ENCODE peak calls at places on chromosomes 6 and 20, in five cellular contexts. One of them, this sample, is unnamed.

GRCh38 chr20:46751856-46752255 is 42.4 kb downstream of the SLC2A10 start:
- DNase-seq in adrenal gland: no peak
- DNase-seq in A549: peak; percentile 25
- DNase-seq in breast epithelium: no peak
- DNase-seq in endothelial cell of umbilical vein: no peak
- DNase-seq in this sample: no peak

GRCh38 chr6:41475737-41476357 is 70.3 kb upstream of the FOXP4 start:
- DNase-seq in endothelial cell of umbilical vein: no peak
- DNase-seq in A549: no peak
- DNase-seq in breast epithelium: no peak
- DNase-seq in adrenal gland: no peak
- DNase-seq in this sample: no peak

GRCh38 chr20:56202493-56203077 is 45.9 kb upstream of the MC3R start:
- DNase-seq in A549: peak; percentile 7
- DNase-seq in adrenal gland: peak; percentile 9
- DNase-seq in breast epithelium: no peak
- DNase-seq in endothelial cell of umbilical vein: no peak
- DNase-seq in this sample: no peak

GRCh38 chr6:10248378-10248843 is 166.5 kb downstream of the TFAP2A start:
- DNase-seq in A549: no peak
- DNase-seq in breast epithelium: no peak
- DNase-seq in adrenal gland: no peak
- DNase-seq in endothelial cell of umbilical vein: no peak
- DNase-seq in this sample: no peak

GRCh38 chr20:36273414-36274247 is 32.5 kb upstream of the DLGAP4 start:
- DNase-seq in endothelial cell of umbilical vein: peak; percentile 26
- DNase-seq in adrenal gland: no peak
- DNase-seq in A549: peak; percentile 28
- DNase-seq in breast epithelium: no peak
- DNase-seq in this sample: no peak

GRCh38 chr20:32448306-32449056 is 90.3 kb downstream of the ASXL1 start:
- DNase-seq in A549: no peak
- DNase-seq in endothelial cell of umbilical vein: no peak
- DNase-seq in breast epithelium: no peak
- DNase-seq in adrenal gland: peak; percentile 22
- DNase-seq in this sample: no peak

GRCh38 chr6:31485063-31485462 is 12.9 kb upstream of the MICB start:
- DNase-seq in breast epithelium: no peak
- DNase-seq in endothelial cell of umbilical vein: no peak
- DNase-seq in A549: no peak
- DNase-seq in adrenal gland: no peak
- DNase-seq in this sample: no peak

GRCh38 chr20:63945921-63946920 is 10.0 kb downstream of the UCKL1 start:
- DNase-seq in endothelial cell of umbilical vein: no peak
- DNase-seq in breast epithelium: no peak
- DNase-seq in adrenal gland: no peak
- DNase-seq in A549: no peak
- DNase-seq in this sample: no peak

GRCh38 chr20:571754-572331 is 28.3 kb upstream of the CSNK2A1 start:
- DNase-seq in breast epithelium: peak; percentile 30
- DNase-seq in endothelial cell of umbilical vein: no peak
- DNase-seq in A549: no peak
- DNase-seq in adrenal gland: peak; percentile 46
- DNase-seq in this sample: no peak

GRCh38 chr6:53979468-53980067 is 131.7 kb upstream of the MLIP start:
- DNase-seq in A549: peak; percentile 11
- DNase-seq in endothelial cell of umbilical vein: peak; percentile 64
- DNase-seq in adrenal gland: peak; percentile 14
- DNase-seq in breast epithelium: no peak
- DNase-seq in this sample: no peak

GRCh38 chr20:48051810-48052491 is 266.7 kb upstream of the SULF2 start:
- DNase-seq in breast epithelium: no peak
- DNase-seq in A549: peak; percentile 28
- DNase-seq in endothelial cell of umbilical vein: peak; percentile 82
- DNase-seq in adrenal gland: peak; percentile 72
- DNase-seq in this sample: no peak

GRCh38 chr6:34288581-34288980 is 39.8 kb upstream of the SMIM29 start:
- DNase-seq in A549: no peak
- DNase-seq in adrenal gland: no peak
- DNase-seq in breast epithelium: no peak
- DNase-seq in endothelial cell of umbilical vein: no peak
- DNase-seq in this sample: no peak

GRCh38 chr20:36532388-36532787 is 8.9 kb upstream of the MYL9 start:
- DNase-seq in endothelial cell of umbilical vein: no peak
- DNase-seq in A549: no peak
- DNase-seq in breast epithelium: no peak
- DNase-seq in adrenal gland: no peak
- DNase-seq in this sample: no peak

GRCh38 chr6:169618526-169619490 is 83.0 kb downstream of the WDR27 start:
- DNase-seq in A549: no peak
- DNase-seq in breast epithelium: no peak
- DNase-seq in adrenal gland: no peak
- DNase-seq in endothelial cell of umbilical vein: no peak
- DNase-seq in this sample: no peak

GRCh38 chr6:16302721-16303552 is 64.5 kb downstream of the GMPR start:
- DNase-seq in A549: no peak
- DNase-seq in adrenal gland: no peak
- DNase-seq in breast epithelium: no peak
- DNase-seq in endothelial cell of umbilical vein: peak; percentile 78
- DNase-seq in this sample: no peak

GRCh38 chr6:24774696-24775519 is at the start of gene GMNN:
- DNase-seq in endothelial cell of umbilical vein: peak; percentile 94
- DNase-seq in adrenal gland: peak; percentile 99
- DNase-seq in breast epithelium: peak; percentile 94
- DNase-seq in A549: peak; percentile 84
- DNase-seq in this sample: peak; percentile 100

GRCh38 chr6:162153991-162154390 is 573.6 kb downstream of the PRKN start:
- DNase-seq in endothelial cell of umbilical vein: no peak
- DNase-seq in breast epithelium: no peak
- DNase-seq in A549: no peak
- DNase-seq in adrenal gland: no peak
- DNase-seq in this sample: no peak

GRCh38 chr20:36018208-36018988 is 50.0 kb downstream of the CNBD2 start:
- DNase-seq in A549: no peak
- DNase-seq in endothelial cell of umbilical vein: peak; percentile 16
- DNase-seq in breast epithelium: no peak
- DNase-seq in adrenal gland: no peak
- DNase-seq in this sample: no peak

GRCh38 chr6:92341224-92341623 is 1078.1 kb downstream of the EPHA7 start:
- DNase-seq in adrenal gland: no peak
- DNase-seq in breast epithelium: no peak
- DNase-seq in endothelial cell of umbilical vein: no peak
- DNase-seq in A549: no peak
- DNase-seq in this sample: no peak

GRCh38 chr20:44648579-44648978 is 2.9 kb downstream of the ADA start:
- DNase-seq in breast epithelium: no peak
- DNase-seq in endothelial cell of umbilical vein: no peak
- DNase-seq in A549: no peak
- DNase-seq in adrenal gland: no peak
- DNase-seq in this sample: no peak

GRCh38 chr6:93376026-93376540 is 43.3 kb downstream of the EPHA7 start:
- DNase-seq in A549: no peak
- DNase-seq in breast epithelium: no peak
- DNase-seq in endothelial cell of umbilical vein: no peak
- DNase-seq in adrenal gland: no peak
- DNase-seq in this sample: no peak

GRCh38 chr20:19709635-19710335 is 48.3 kb upstream of the RIN2 start:
- DNase-seq in breast epithelium: no peak
- DNase-seq in adrenal gland: no peak
- DNase-seq in endothelial cell of umbilical vein: no peak
- DNase-seq in A549: no peak
- DNase-seq in this sample: no peak

GRCh38 chr20:19712737-19713260 is 45.3 kb upstream of the RIN2 start:
- DNase-seq in A549: no peak
- DNase-seq in endothelial cell of umbilical vein: peak; percentile 21
- DNase-seq in adrenal gland: no peak
- DNase-seq in breast epithelium: no peak
- DNase-seq in this sample: peak; percentile 15

GRCh38 chr20:19713851-19714716 is 44.0 kb upstream of the RIN2 start:
- DNase-seq in breast epithelium: no peak
- DNase-seq in endothelial cell of umbilical vein: no peak
- DNase-seq in adrenal gland: no peak
- DNase-seq in A549: no peak
- DNase-seq in this sample: peak; percentile 32

GRCh38 chr20:19711126-19711525 is 46.9 kb upstream of the RIN2 start:
- DNase-seq in A549: no peak
- DNase-seq in breast epithelium: no peak
- DNase-seq in endothelial cell of umbilical vein: no peak
- DNase-seq in adrenal gland: no peak
- DNase-seq in this sample: peak; percentile 29

DNA sequence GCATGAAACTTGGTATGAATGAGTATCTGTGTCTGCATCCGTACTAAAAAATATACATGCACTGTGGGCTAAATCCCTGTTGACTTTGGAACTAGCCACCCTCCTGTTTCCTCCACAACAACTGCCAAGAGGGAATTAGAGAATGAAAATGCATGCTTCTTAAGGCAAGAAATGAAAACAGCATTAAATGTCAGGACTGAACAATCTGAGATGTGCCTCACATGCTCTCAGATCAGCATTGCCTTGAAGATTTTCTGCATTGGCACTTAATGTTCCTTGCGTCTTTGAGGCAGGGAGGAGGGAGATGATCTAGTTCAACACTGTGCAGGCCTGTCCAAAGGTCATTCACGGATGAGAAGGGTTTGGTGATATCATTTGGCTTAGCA is 47.7 kb upstream of the RIN2 start:
- DNase-seq in A549: no peak
- DNase-seq in adrenal gland: no peak
- DNase-seq in breast epithelium: no peak
- DNase-seq in endothelial cell of umbilical vein: peak; percentile 45
- DNase-seq in this sample: no peak
- H3K4me3 ChIP-seq in A549: no peak overlapping the region
- H3K4me3 ChIP-seq in adrenal gland: no peak overlapping the region
- H3K4me3 ChIP-seq in breast epithelium: no peak overlapping the region
- H3K4me3 ChIP-seq in endothelial cell of umbilical vein: no peak overlapping the region
- H3K4me3 ChIP-seq in this sample: no peak overlapping the region

GRCh38 chr6:13766201-13766634 is 48.1 kb downstream of the MCUR1 start:
- DNase-seq in A549: no peak
- DNase-seq in breast epithelium: no peak
- DNase-seq in endothelial cell of umbilical vein: no peak
- DNase-seq in adrenal gland: no peak
- DNase-seq in this sample: peak; percentile 49

GRCh38 chr6:13763740-13764381 is 50.5 kb downstream of the MCUR1 start:
- DNase-seq in adrenal gland: no peak
- DNase-seq in endothelial cell of umbilical vein: no peak
- DNase-seq in breast epithelium: no peak
- DNase-seq in A549: no peak
- DNase-seq in this sample: no peak

GRCh38 chr6:13765570-13765969 is 48.8 kb downstream of the MCUR1 start:
- DNase-seq in breast epithelium: no peak
- DNase-seq in endothelial cell of umbilical vein: no peak
- DNase-seq in A549: no peak
- DNase-seq in adrenal gland: no peak
- DNase-seq in this sample: no peak

GRCh38 chr6:13762648-13763441 is 51.2 kb upstream of the RANBP9 start:
- DNase-seq in endothelial cell of umbilical vein: no peak
- DNase-seq in adrenal gland: no peak
- DNase-seq in breast epithelium: peak; percentile 78
- DNase-seq in A549: no peak
- DNase-seq in this sample: peak; percentile 90

DNA sequence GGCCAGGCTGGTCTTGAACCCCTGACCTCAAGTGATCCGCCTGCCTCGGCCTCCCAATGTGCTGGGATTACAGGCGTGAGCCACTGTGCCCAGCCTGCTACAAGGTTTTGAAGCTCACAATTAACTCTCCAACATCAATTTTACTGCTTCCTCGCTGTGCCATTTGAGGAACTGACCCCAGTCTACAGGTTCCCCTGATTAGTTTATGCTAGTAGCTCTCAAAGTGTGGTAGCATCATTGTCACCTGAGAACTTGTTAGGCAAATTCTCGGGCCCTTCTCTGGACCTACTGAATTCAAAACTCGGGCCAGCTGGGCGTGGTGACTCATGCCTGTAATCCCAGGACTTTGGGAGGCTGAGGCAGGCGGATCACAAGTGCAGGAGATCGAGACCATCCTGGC is 49.4 kb downstream of the MCUR1 start:
- DNase-seq in breast epithelium: no peak
- DNase-seq in A549: no peak
- DNase-seq in endothelial cell of umbilical vein: no peak
- DNase-seq in adrenal gland: no peak
- DNase-seq in this sample: no peak
- TF ChIP-seq POLR2A in breast epithelium: no peak
- TF ChIP-seq POLR2A in A549: no peak
- TF ChIP-seq POLR2A in endothelial cell of umbilical vein: no peak
- TF ChIP-seq POLR2A in adrenal gland: no peak
- TF ChIP-seq POLR2A in this sample: no peak

DNA sequence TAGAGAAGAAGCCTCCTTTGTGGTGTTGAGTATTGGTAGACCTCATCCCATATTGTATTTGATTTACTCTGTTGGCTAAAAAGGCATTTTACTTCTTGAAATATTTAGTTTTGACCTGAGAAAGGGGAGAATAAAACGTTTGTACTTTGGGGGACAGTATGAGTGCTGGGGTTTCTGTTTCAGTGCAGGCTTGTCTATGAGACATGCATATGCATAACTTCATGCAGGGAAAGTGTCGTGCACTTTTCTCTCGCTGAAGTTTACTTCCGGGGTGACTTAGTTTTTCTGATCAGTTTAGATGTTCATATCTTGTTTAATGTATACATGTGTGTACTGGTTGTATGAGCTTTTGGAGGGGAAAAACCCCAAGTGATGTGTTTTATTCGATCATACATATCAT is 59.5 kb downstream of the UTRN start:
- DNase-seq in endothelial cell of umbilical vein: no peak
- DNase-seq in A549: no peak
- DNase-seq in breast epithelium: no peak
- DNase-seq in adrenal gland: no peak
- DNase-seq in this sample: no peak
- H3K4me3 ChIP-seq in endothelial cell of umbilical vein: peak overlapping the region; percentile 6
- H3K4me3 ChIP-seq in A549: no peak overlapping the region
- H3K4me3 ChIP-seq in breast epithelium: peak overlapping the region; percentile 4
- H3K4me3 ChIP-seq in adrenal gland: no peak overlapping the region
- H3K4me3 ChIP-seq in this sample: no peak overlapping the region

DNA sequence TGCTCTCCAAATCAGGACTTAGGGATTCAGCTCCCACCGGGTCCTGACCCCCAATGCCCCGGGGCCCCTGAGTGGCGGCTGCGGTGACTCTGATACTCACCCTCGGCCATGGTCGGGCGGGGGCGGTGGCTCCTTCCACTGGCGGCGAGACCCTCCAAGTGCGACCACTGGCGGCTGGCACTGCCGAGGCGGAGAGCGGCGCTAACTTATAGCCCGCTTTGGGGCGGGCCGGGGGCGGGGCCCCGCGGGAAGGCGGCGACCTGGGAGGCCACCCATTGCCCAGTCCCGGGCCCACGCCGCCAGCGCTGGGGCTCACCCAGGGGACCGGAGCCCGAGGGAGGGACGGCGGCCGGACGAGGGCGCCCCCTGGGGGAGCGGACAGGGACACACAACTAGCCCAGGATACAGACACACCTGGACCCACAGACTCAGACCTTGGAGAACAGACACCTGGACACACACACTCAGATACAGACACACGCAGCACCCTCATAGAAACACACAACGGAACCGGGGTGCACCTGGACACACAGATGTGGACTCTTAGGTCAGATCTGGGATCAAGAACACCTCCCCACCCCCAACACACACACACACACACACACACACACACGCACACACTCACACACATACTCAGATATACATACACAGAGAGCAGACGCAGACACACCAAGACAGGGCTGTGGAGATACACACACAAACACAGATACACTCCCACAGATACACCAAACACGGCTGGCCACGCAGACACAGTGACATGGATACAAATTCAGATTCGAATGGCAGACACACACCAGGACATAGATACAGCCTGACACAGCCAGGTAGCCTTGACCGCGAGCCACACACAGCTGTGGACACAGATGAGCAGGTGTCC is at the start of gene TGM2:
- DNase-seq in endothelial cell of umbilical vein: peak; percentile 88
- DNase-seq in breast epithelium: no peak
- DNase-seq in adrenal gland: peak; percentile 86
- DNase-seq in A549: peak; percentile 73
- DNase-seq in this sample: no peak
- TF ChIP-seq POLR2A in endothelial cell of umbilical vein: peak; percentile 98
- TF ChIP-seq POLR2A in breast epithelium: no peak
- TF ChIP-seq POLR2A in adrenal gland: peak; percentile 27
- TF ChIP-seq POLR2A in A549: peak; percentile 89
- TF ChIP-seq POLR2A in this sample: no peak

This sample was measured in lower leg skin.